ENCODE peak calls at places on chromosomes 7 and 10, in eight cellular contexts. Q is endothelial cell of umbilical vein, D is IMR-90, L is upper lobe of right lung, J is stomach, A is tibial nerve, M is OCI-LY7, Y is ovary. F is an unnamed sample.
A peak's percentile ranks its signal among the peaks of the same experiment; 100 is the strongest.

GRCh38 chr7:85749715-85750453 is 563.0 kb upstream of the SEMA3D start:
- DNase-seq in Q (no peak), D (no peak), L (no peak), J (no peak), A (no peak), M (peak; percentile 1), Y (no peak), F (no peak)

GRCh38 chr7:84108119-84108518 is 86.5 kb downstream of the SEMA3A start:
- DNase-seq in Q (no peak), D (no peak), L (no peak), J (no peak), A (no peak), M (no peak), Y (no peak), F (no peak)

GRCh38 chr7:1856161-1856965 is 186.3 kb downstream of the ELFN1 start:
- DNase-seq in Q (no peak), D (no peak), L (peak; percentile 53), J (no peak), A (no peak), M (no peak), Y (no peak), F (no peak)

GRCh38 chr10:96960872-96961271 is 128.8 kb downstream of the LCOR start:
- DNase-seq in Q (no peak), D (peak; percentile 5), L (no peak), J (no peak), A (no peak), M (no peak), Y (no peak), F (no peak)

GRCh38 chr7:154364156-154364555 is 312.0 kb downstream of the DPP6 start:
- DNase-seq in Q (no peak), D (no peak), L (no peak), J (no peak), A (no peak), M (no peak), Y (no peak), F (no peak)

GRCh38 chr7:137025469-137026175 is 157.2 kb downstream of the CHRM2 start:
- DNase-seq in Q (no peak), D (peak; percentile 93), L (no peak), J (no peak), A (no peak), M (no peak), Y (no peak), F (no peak)

GRCh38 chr10:6239213-6239991 is 36.7 kb downstream of the PFKFB3 start:
- DNase-seq in Q (peak; percentile 94), D (peak; percentile 99), L (no peak), J (peak; percentile 42), A (no peak), M (peak; percentile 9), Y (peak; percentile 42), F (peak; percentile 98)

GRCh38 chr10:124150807-124151417 is 57.5 kb upstream of the CHST15 start:
- DNase-seq in Q (no peak), D (no peak), L (no peak), J (no peak), A (no peak), M (no peak), Y (no peak), F (no peak)

GRCh38 chr10:102919237-102919959 is 1.3 kb downstream of the CNNM2 start:
- DNase-seq in Q (peak; percentile 4), D (peak; percentile 25), L (peak; percentile 71), J (peak; percentile 40), A (no peak), M (no peak), Y (peak; percentile 29), F (no peak)

GRCh38 chr10:60964257-60965235 is 20.6 kb upstream of the RHOBTB1 start:
- DNase-seq in Q (peak; percentile 91), D (peak; percentile 91), L (no peak), J (peak; percentile 65), A (peak; percentile 50), M (peak; percentile 60), Y (peak; percentile 80), F (peak; percentile 88)

GRCh38 chr10:78454123-78454645 is 420.5 kb downstream of the RPS24 start:
- DNase-seq in Q (no peak), D (peak; percentile 17), L (no peak), J (no peak), A (no peak), M (no peak), Y (no peak), F (no peak)

GRCh38 chr7:54839538-54840213 is 80.7 kb upstream of the SEC61G start:
- DNase-seq in Q (peak; percentile 43), D (peak; percentile 56), L (peak; percentile 86), J (peak; percentile 41), A (peak; percentile 65), M (no peak), Y (peak; percentile 26), F (no peak)

GRCh38 chr10:110733256-110733952 is 89.3 kb downstream of the RBM20 start:
- DNase-seq in Q (no peak), D (no peak), L (no peak), J (no peak), A (no peak), M (no peak), Y (no peak), F (no peak)

GRCh38 chr10:132205650-132206376 is 19.1 kb downstream of the DPYSL4 start:
- DNase-seq in Q (no peak), D (no peak), L (no peak), J (no peak), A (no peak), M (no peak), Y (no peak), F (no peak)

GRCh38 chr10:60140681-60141632 is 234.6 kb upstream of the CCDC6 start:
- DNase-seq in Q (no peak), D (peak; percentile 13), L (no peak), J (no peak), A (no peak), M (no peak), Y (peak; percentile 42), F (peak; percentile 28)

GRCh38 chr10:29636178-29636577 is 1.4 kb upstream of the SVIL start:
- DNase-seq in Q (peak; percentile 90), D (peak; percentile 68), L (no peak), J (no peak), A (no peak), M (no peak), Y (no peak), F (peak; percentile 50)

GRCh38 chr10:86651631-86652331 is 2.6 kb upstream of the OPN4 start:
- DNase-seq in Q (no peak), D (no peak), L (peak; percentile 57), J (peak; percentile 16), A (no peak), M (no peak), Y (peak; percentile 12), F (no peak)

GRCh38 chr7:111266613-111267012 is 175.7 kb downstream of the LRRN3 start:
- DNase-seq in Q (no peak), D (peak; percentile 67), L (no peak), J (no peak), A (no peak), M (no peak), Y (no peak), F (no peak)

GRCh38 chr7:88664630-88665233 is 94.8 kb upstream of the ZNF804B start:
- DNase-seq in Q (peak; percentile 88), D (no peak), L (no peak), J (no peak), A (no peak), M (no peak), Y (no peak), F (peak; percentile 21)
- H3K27ac ChIP-seq in Q (peak overlapping the region; percentile 71), D (no peak overlapping the region), L (no peak overlapping the region), J (no peak overlapping the region), A (no peak overlapping the region), M (no peak overlapping the region), Y (no peak overlapping the region), F (no peak overlapping the region)

DNA sequence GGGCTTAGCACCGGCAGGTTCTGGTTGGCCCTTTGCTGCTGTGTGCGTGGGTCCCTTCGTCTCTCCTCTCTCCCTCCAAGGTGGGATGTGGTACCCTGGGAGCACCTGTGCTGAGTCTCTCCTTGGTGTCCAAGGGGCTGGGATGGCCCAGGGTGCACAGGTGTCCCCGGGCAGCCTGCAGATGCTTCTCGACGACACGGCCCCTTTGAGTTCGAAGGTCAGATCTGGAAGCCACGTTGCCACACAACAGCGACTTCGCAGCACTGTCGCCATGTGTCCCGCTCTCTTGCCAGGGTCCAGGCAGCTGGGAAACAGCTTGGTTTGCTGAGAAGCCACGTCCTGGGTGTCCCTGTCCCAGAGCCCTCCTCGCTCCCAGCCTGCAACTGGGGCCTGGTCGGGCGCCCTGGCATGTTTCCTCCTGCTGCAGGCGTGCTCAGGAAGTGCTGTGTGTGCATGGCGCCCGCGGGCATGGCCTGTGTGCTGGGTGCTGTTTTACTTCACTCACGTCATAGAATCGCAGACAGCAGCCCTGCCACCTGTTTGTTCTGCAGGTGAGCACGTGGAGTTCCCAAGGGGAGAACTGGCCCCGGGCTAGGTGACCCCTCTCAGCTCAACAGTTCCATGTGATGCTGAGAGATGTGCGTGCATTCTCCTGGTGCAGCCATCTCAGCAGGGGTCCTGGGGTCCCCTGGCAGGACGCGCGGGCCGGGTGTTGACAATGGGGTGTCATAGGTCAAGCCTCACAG is 70.9 kb downstream of the DNAJB6 start:
- DNase-seq in Q (no peak), D (no peak), L (peak; percentile 53), J (no peak), A (no peak), M (no peak), Y (no peak), F (no peak)
- TF ChIP-seq CTCF in Q (no peak), D (no peak), L (no peak), J (no peak), A (no peak), M (no peak), Y (no peak), F (no peak)

GRCh38 chr7:20430664-20431063 is 100.0 kb downstream of the ITGB8 start:
- DNase-seq in Q (no peak), D (no peak), L (no peak), J (no peak), A (no peak), M (no peak), Y (no peak), F (no peak)

GRCh38 chr7:20435305-20435704 is 104.6 kb downstream of the ITGB8 start:
- DNase-seq in Q (peak; percentile 25), D (no peak), L (no peak), J (peak; percentile 28), A (peak; percentile 84), M (no peak), Y (peak; percentile 39), F (no peak)

DNA sequence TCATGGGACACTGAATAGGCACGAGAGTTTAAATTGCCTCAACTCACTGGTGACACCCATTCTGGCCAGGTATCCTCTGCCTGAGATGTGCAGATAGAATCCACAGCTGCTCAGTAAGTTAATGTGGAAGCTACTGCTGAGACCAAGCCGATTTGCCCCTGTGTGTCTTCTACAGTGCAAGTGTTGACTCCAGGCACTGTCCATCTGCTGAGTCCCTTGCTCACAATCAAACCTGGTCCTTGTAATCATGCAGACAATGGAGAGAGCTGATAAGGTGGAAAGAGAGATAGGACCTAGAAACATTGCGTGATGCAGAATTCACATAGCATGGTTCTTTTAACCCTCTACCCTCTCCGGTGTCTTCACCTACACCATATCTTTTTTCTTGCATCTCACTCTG is 101.4 kb downstream of the ITGB8 start:
- DNase-seq in Q (no peak), D (no peak), L (no peak), J (no peak), A (no peak), M (no peak), Y (no peak), F (no peak)
- H3K27ac ChIP-seq in Q (no peak overlapping the region), D (no peak overlapping the region), L (no peak overlapping the region), J (no peak overlapping the region), A (no peak overlapping the region), M (no peak overlapping the region), Y (no peak overlapping the region), F (no peak overlapping the region)

GRCh38 chr7:33089142-33089541 is 20.1 kb downstream of the RP9 start:
- DNase-seq in Q (no peak), D (no peak), L (no peak), J (no peak), A (no peak), M (no peak), Y (no peak), F (no peak)
- TF ChIP-seq CTCF in Q (no peak), D (no peak), L (no peak), J (no peak), A (no peak), M (no peak), Y (no peak), F (no peak)

F was measured in foreskin keratinocyte.